ENCODE peak calls at places on chromosomes 13 and 19, in four cellular contexts. F is mammary epithelial cell, O is colonic mucosa, B is neural progenitor cell. Z is an unnamed sample.

GRCh38 chr19:17348700-17349099 is 11.3 kb downstream of the GTPBP3 start:
- DNase-seq in O (no peak), F (peak), B (peak), Z (no peak)

GRCh38 chr13:47241446-47241845 is 344.6 kb upstream of the HTR2A start:
- DNase-seq in F (no peak), B (no peak), O (no peak), Z (peak)

GRCh38 chr13:31912641-31913401 is 118.8 kb upstream of the FRY start:
- DNase-seq in O (no peak), F (peak), B (no peak), Z (no peak)

GRCh38 chr13:63691474-63691873 is 2275.8 kb upstream of the PCDH20 start:
- DNase-seq in F (no peak), B (no peak), O (no peak), Z (no peak)

GRCh38 chr19:48608798-48609263 is 2.3 kb downstream of the SPACA4 start:
- DNase-seq in F (no peak), O (peak), B (peak), Z (peak)

GRCh38 chr19:19062454-19063182 is 1.2 kb upstream of the SLC25A42 start:
- DNase-seq in B (no peak), F (peak), O (no peak), Z (peak)

GRCh38 chr19:36986601-36987000 is 70.5 kb downstream of the ZNF568 start:
- DNase-seq in O (no peak), F (no peak), B (no peak), Z (no peak)

GRCh38 chr13:51781246-51782022 is 22.5 kb downstream of the DHRS12 start:
- DNase-seq in O (no peak), F (peak), B (peak), Z (peak)

GRCh38 chr13:20814224-20814910 is 40.6 kb upstream of the EEF1AKMT1 start:
- DNase-seq in O (peak), B (no peak), F (peak), Z (no peak)

GRCh38 chr19:47005164-47005641 is 14.4 kb upstream of the NPAS1 start:
- DNase-seq in B (no peak), O (no peak), F (no peak), Z (no peak)

GRCh38 chr19:1384478-1385110 is 887 bp downstream of the NDUFS7 start:
- DNase-seq in B (no peak), F (no peak), O (no peak), Z (peak)

GRCh38 chr13:28684257-28684656 is 25.3 kb downstream of the POMP start:
- DNase-seq in F (peak), B (peak), O (peak), Z (peak)

GRCh38 chr13:29497137-29497654 is 98.3 kb downstream of the SLC7A1 start:
- DNase-seq in B (peak), F (no peak), O (no peak), Z (no peak)

GRCh38 chr19:39310558-39311311 is 9.9 kb downstream of the LRFN1 start:
- DNase-seq in F (no peak), O (no peak), B (peak), Z (peak)

GRCh38 chr19:8151499-8152035 is 2.2 kb upstream of the FBN3 start:
- DNase-seq in O (no peak), B (no peak), F (no peak), Z (no peak)

GRCh38 chr19:5693195-5694166 is 3.4 kb downstream of the RPL36 start:
- DNase-seq in O (no peak), B (no peak), F (peak), Z (no peak)

GRCh38 chr19:504634-505033 is 2.7 kb upstream of the TPGS1 start:
- DNase-seq in O (no peak), F (no peak), B (no peak), Z (no peak)

GRCh38 chr19:47093254-47093653 is 20.3 kb downstream of the ZC3H4 start:
- DNase-seq in O (no peak), F (no peak), B (no peak), Z (no peak)

GRCh38 chr13:47459512-47459911 is 541.6 kb downstream of the SUCLA2 start:
- DNase-seq in O (no peak), F (no peak), B (peak), Z (peak)

GRCh38 chr19:46803555-46803954 is 15.2 kb upstream of the SLC1A5 start:
- DNase-seq in F (no peak), O (peak), B (no peak), Z (no peak)

GRCh38 chr13:69904784-69905183 is 202.8 kb upstream of the ATXN8OS start:
- DNase-seq in B (no peak), F (no peak), O (no peak), Z (no peak)
- H3K9ac ChIP-seq in B (no peak), F (no peak), O (no peak), Z (no peak)

GRCh38 chr13:36551445-36551844 is 119.2 kb downstream of the CCNA1 start:
- DNase-seq in O (no peak), F (no peak), B (no peak), Z (no peak)
- H3K9ac ChIP-seq in O (no peak), F (no peak), B (no peak), Z (no peak)

DNA sequence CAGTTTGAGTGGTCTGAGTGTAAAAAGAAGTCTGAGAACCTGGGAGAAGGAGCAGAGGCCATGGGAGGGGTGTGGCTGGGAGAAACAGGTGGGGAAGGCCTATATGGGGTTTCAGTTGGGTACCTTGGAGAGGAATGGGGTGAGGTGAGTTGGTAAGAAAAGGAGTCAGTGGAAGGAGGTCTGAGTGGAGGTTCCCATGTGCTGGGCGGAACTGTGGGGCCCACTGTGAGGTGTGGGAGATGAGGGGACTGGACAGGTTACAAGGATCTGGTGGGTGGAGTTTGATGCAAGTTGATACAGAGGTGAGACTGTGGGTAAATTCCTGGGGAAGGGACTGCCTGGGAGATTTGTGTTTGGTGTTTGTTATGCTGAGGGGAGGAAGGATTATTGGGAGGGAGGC is 2.1 kb downstream of the ZNF574 start:
- DNase-seq in O (no peak), B (no peak), F (no peak), Z (no peak)
- H3K9ac ChIP-seq in O (no peak), B (no peak), F (no peak), Z (no peak)

GRCh38 chr19:42132851-42133528 is 744 bp upstream of the POU2F2 start:
- DNase-seq in O (peak), F (peak), B (peak), Z (peak)
- H3K9ac ChIP-seq in O (peak), F (no peak), B (no peak), Z (peak)

GRCh38 chr13:86193281-86193680 is 394.1 kb upstream of the SLITRK6 start:
- DNase-seq in F (no peak), O (no peak), B (peak), Z (no peak)

GRCh38 chr13:86185636-86186035 is 386.4 kb upstream of the SLITRK6 start:
- DNase-seq in F (no peak), B (peak), O (no peak), Z (no peak)

GRCh38 chr13:86185107-86185506 is 385.9 kb upstream of the SLITRK6 start:
- DNase-seq in F (no peak), B (no peak), O (no peak), Z (no peak)

DNA sequence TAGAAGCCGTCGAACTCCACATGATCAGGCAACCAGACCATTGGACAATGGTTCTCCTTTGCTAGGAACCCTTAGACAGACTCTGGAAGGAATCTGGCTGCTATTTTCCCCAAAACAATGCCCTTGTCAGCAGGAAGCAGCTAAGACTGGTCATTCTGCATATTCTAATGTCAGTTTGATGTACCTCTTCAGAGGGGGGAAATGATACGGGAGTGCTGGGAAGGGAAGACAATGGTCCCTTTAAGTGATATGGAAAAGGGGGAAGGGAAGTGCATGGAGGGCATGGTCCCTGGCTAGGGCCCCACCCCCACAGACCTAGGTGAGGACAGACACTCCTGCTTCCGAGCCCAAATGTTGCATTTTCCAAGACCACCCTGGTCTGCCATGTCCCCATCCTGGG is 389.0 kb upstream of the SLITRK6 start:
- DNase-seq in B (no peak), O (no peak), F (no peak), Z (no peak)
- H3K9ac ChIP-seq in B (no peak), O (no peak), F (no peak), Z (no peak)

DNA sequence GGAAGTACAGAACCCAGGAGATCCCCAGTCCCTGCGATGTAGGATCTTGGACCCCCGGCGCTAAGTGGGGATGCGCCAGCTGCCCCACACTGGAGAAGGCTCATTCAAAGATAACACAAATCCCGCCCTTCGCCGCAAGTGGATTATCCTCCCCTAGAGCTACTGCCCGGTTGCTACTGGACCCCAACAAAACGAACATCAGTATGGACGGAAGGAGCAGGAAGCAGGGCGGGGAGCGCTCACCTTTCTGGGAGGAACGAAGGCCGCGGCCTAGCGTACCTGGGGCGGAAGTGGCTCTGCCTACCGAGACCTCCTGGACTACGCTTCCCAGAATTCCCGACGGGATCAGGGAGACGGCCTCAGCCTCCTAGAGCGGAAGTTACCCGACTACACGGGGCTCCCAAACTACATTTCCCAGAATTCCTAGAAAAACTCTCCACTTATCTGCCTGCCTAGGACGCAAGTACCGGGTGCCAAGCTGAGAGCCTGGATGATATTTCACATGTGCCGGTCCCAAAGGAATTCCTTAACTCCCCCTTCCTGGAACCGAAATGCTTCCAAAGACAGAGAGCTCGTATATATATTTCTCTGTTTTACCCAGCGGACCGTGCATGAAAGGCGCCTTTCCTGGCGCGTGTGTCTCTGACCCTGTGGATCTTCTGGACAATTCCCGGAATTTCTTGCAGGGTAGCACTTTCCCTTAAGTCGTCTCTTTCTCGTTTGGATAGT is at the start of gene ZNF112:
- DNase-seq in O (peak), F (peak), B (peak), Z (no peak)
- H3K9ac ChIP-seq in O (peak), F (peak), B (peak), Z (no peak)

GRCh38 chr19:14004619-14005380 is 1.3 kb downstream of the RFX1 start:
- DNase-seq in B (no peak), O (peak), F (peak), Z (no peak)
- H3K9ac ChIP-seq in B (no peak), O (peak), F (no peak), Z (peak)